ENCODE peak calls at places on chromosomes 16 and 17, in four cellular contexts. A, F, V and Q are unnamed samples.

GRCh38 chr16:370980-371728 is 816 bp upstream of the MRPL28 start:
- DNase-seq in A (no peak), F (no peak), V (no peak), Q (no peak)

GRCh38 chr17:10053976-10054551 is 144.3 kb downstream of the GAS7 start:
- DNase-seq in A (no peak), F (no peak), V (no peak), Q (no peak)

GRCh38 chr17:40547079-40547784 is 18.0 kb downstream of the CCR7 start:
- DNase-seq in A (peak; percentile 97), F (no peak), V (peak; percentile 97), Q (peak; percentile 92)

GRCh38 chr17:45425125-45425983 is 7.3 kb downstream of the ARHGAP27 start:
- DNase-seq in A (peak; percentile 97), F (peak; percentile 99), V (peak; percentile 91), Q (peak; percentile 97)

GRCh38 chr17:83200231-83200699 is 120.9 kb downstream of the METRNL start:
- DNase-seq in A (no peak), F (no peak), V (no peak), Q (no peak)

GRCh38 chr17:49914096-49914490 is 54.9 kb upstream of the DLX4 start:
- DNase-seq in A (no peak), F (no peak), V (no peak), Q (no peak)

GRCh38 chr17:32769846-32770245 is 107.1 kb downstream of the MYO1D start:
- DNase-seq in A (peak; percentile 40), F (peak; percentile 9), V (peak; percentile 72), Q (peak; percentile 71)

GRCh38 chr17:75547091-75547490 is 21.6 kb downstream of the LLGL2 start:
- DNase-seq in A (no peak), F (no peak), V (no peak), Q (no peak)

GRCh38 chr17:44362056-44362355 is 1.6 kb downstream of the FAM171A2 start:
- DNase-seq in A (no peak), F (no peak), V (no peak), Q (no peak)

GRCh38 chr17:18319604-18320256 is 4.6 kb downstream of the SMCR8 start:
- DNase-seq in A (peak; percentile 30), F (peak; percentile 37), V (peak; percentile 67), Q (peak; percentile 48)

GRCh38 chr16:12646490-12647274 is 157.0 kb downstream of the CPPED1 start:
- DNase-seq in A (no peak), F (peak; percentile 47), V (no peak), Q (no peak)

GRCh38 chr17:2101448-2102257 is 46.8 kb downstream of the HIC1 start:
- DNase-seq in A (peak; percentile 87), F (no peak), V (peak; percentile 97), Q (peak; percentile 94)

GRCh38 chr16:12548270-12548983 is 255.3 kb downstream of the CPPED1 start:
- DNase-seq in A (no peak), F (no peak), V (no peak), Q (no peak)

GRCh38 chr17:62780273-62780672 is 27.8 kb downstream of the MARCHF10 start:
- DNase-seq in A (no peak), F (no peak), V (peak; percentile 72), Q (peak; percentile 75)

GRCh38 chr16:83842755-83843507 is 35.2 kb downstream of the HSBP1 start:
- DNase-seq in A (no peak), F (no peak), V (no peak), Q (no peak)

GRCh38 chr17:38660097-38661026 is 14.4 kb downstream of the EPOP start:
- DNase-seq in A (no peak), F (no peak), V (no peak), Q (no peak)

GRCh38 chr16:79599837-79600635 is 501 bp downstream of the MAF start:
- DNase-seq in A (peak; percentile 54), F (no peak), V (peak; percentile 62), Q (peak; percentile 30)

GRCh38 chr16:88677721-88678120 is 8.6 kb downstream of the SNAI3 start:
- DNase-seq in A (no peak), F (no peak), V (no peak), Q (no peak)

GRCh38 chr17:83198366-83199341 is 119.2 kb downstream of the METRNL start:
- DNase-seq in A (no peak), F (no peak), V (no peak), Q (no peak)

GRCh38 chr16:29757950-29758466 is 12.2 kb upstream of the C16orf54 start:
- DNase-seq in A (no peak), F (peak; percentile 82), V (no peak), Q (no peak)

GRCh38 chr17:72761431-72761830 is 331.1 kb downstream of the SLC39A11 start:
- DNase-seq in A (no peak), F (no peak), V (no peak), Q (no peak)

GRCh38 chr16:58670177-58670576 is 14.4 kb downstream of the SLC38A7 start:
- DNase-seq in A (no peak), F (no peak), V (no peak), Q (no peak)

GRCh38 chr16:8568231-8568617 is 22.1 kb downstream of the TMEM114 start:
- DNase-seq in A (no peak), F (no peak), V (no peak), Q (no peak)

GRCh38 chr16:73888840-73889577 is 407.6 kb upstream of the PSMD7 start:
- DNase-seq in A (no peak), F (no peak), V (no peak), Q (no peak)

GRCh38 chr17:34354637-34355036 is 1.6 kb upstream of the CCL13 start:
- DNase-seq in A (no peak), F (no peak), V (no peak), Q (no peak)

GRCh38 chr17:1752425-1752941 is 9.4 kb upstream of the SERPINF1 start:
- DNase-seq in A (peak; percentile 78), F (no peak), V (peak; percentile 36), Q (peak; percentile 59)

GRCh38 chr17:20774472-20775135 is 195.1 kb downstream of the CDRT15L2 start:
- DNase-seq in A (no peak), F (no peak), V (no peak), Q (no peak)

GRCh38 chr17:59106463-59107305 is at the start of gene TRIM37:
- DNase-seq in A (peak; percentile 99), F (peak; percentile 99), V (peak; percentile 99), Q (peak; percentile 98)

GRCh38 chr17:339193-340061 is 13.2 kb downstream of the RPH3AL start:
- DNase-seq in A (no peak), F (no peak), V (no peak), Q (no peak)
- TF ChIP-seq CTCF in A (no peak), F (no peak), V (no peak), Q (no peak)

DNA sequence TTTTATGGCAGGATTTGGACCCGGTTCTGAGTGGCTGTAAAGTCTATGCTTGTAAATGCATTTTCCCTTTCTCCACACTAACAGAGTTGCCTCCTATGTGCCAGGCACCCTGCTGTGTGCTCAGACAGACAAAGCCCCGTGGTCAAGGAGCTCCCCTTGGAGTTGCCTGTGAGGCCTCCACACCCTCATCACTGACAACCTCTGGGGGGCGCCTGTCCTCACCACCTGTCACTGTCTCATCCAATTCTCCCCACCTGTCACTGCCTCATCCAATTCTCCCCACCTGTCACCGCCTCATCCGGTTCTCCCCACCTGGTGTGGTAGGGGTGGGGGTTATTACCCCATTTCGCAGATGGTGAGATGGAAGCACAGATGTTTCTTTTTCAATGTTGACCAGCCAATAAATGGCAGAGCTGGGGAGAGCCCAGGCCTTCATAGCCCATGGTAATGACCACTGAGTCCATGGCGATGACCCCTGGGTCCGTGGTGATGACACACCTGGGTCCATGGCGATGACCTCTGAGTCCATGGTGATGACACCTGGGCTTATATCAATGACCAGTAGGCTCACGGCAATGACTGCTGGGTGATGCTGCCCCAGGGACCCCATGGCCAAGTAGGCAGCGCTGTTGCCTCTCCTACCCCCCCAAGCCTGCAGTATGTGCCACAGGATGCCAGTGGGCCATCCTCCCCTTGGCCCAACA is 150.1 kb downstream of the IRF8 start:
- DNase-seq in A (no peak), F (no peak), V (no peak), Q (no peak)
- TF ChIP-seq CTCF in A (no peak), F (peak; percentile 14), V (no peak), Q (peak; percentile 3)

GRCh38 chr17:17200831-17201230 is 5.3 kb downstream of the PLD6 start:
- DNase-seq in A (no peak), F (no peak), V (no peak), Q (no peak)

GRCh38 chr17:17196776-17197175 is 9.4 kb downstream of the PLD6 start:
- DNase-seq in A (peak; percentile 31), F (no peak), V (no peak), Q (no peak)

GRCh38 chr17:17200311-17200710 is 5.8 kb downstream of the PLD6 start:
- DNase-seq in A (no peak), F (no peak), V (no peak), Q (no peak)

GRCh38 chr17:17201271-17201670 is 4.9 kb downstream of the PLD6 start:
- DNase-seq in A (no peak), F (no peak), V (no peak), Q (no peak)

GRCh38 chr17:17198281-17198680 is 7.9 kb downstream of the PLD6 start:
- DNase-seq in A (no peak), F (no peak), V (no peak), Q (no peak)
- TF ChIP-seq CTCF in A (no peak), F (no peak), V (no peak), Q (no peak)

DNA sequence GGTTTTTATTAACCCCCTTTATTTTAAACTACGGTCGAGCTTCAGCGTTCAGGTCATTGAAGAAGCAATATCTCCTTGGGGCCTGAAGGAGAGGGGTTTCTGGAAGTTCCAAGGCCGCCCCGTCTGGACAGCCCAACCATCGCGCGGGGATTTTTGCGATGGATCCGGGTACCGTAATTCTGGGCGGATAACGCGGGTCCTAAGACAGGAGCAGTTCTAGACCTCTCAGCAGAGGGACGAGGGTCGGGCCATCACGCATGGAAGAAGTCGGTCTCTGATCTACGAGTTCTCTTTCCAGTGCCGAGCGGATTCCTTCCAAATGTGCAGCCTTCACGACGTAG is 3.6 kb downstream of the BORCS6 start:
- DNase-seq in A (no peak), F (no peak), V (no peak), Q (no peak)
- TF ChIP-seq CTCF in A (no peak), F (no peak), V (no peak), Q (no peak)

DNA sequence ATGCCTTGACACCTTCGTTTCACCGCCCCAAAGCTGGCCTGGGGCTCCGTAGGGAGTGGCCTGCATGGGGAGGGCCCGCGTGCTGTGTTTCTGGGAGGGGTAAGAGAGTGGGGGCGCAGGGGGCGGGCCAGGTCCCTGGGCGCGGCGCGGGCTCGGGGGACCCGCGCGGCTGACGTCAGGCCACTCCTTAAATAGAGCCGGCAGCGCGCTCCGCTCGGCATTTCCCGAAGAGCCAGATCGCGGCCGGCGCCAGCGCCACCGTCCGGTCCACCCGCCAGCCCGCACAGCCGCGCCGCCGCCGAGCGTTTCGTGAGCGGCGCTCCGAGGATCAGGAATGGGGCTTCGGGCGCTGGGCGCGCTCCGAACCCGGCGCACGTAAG is at the start of gene HS3ST2:
- DNase-seq in A (peak; percentile 82), F (no peak), V (peak; percentile 80), Q (peak; percentile 3)
- TF ChIP-seq CTCF in A (peak; percentile 16), F (no peak), V (no peak), Q (peak; percentile 39)